ENCODE peak calls at places on chromosomes 11 and 22, in four cellular contexts. Q is tibial nerve, E is adrenal gland, Z is body of pancreas. I is an unnamed sample.
A peak's percentile ranks its signal among the peaks of the same experiment; 100 is the strongest.

GRCh38 chr22:31206896-31207687 is 5.0 kb upstream of the LIMK2 start:
- DNase-seq in Q (no peak), E (no peak), Z (no peak), I (peak; percentile 23)

GRCh38 chr22:39223091-39223710 is 21.6 kb downstream of the PDGFB start:
- DNase-seq in Q (no peak), E (peak; percentile 9), Z (no peak), I (no peak)

GRCh38 chr22:41360126-41360525 is 21.6 kb upstream of the TEF start:
- DNase-seq in Q (no peak), E (no peak), Z (peak; percentile 27), I (no peak)

GRCh38 chr11:118572914-118573550 is 823 bp downstream of the ARCN1 start:
- DNase-seq in Q (no peak), E (no peak), Z (no peak), I (no peak)

GRCh38 chr22:27489265-27489675 is 312.3 kb downstream of the MN1 start:
- DNase-seq in Q (no peak), E (no peak), Z (peak; percentile 95), I (no peak)

GRCh38 chr11:120548682-120549209 is 37.2 kb downstream of the GRIK4 start:
- DNase-seq in Q (no peak), E (no peak), Z (no peak), I (no peak)

GRCh38 chr11:86016451-86016850 is 52.4 kb downstream of the PICALM start:
- DNase-seq in Q (no peak), E (no peak), Z (no peak), I (no peak)

GRCh38 chr11:57482782-57483569 is 22.6 kb downstream of the RTN4RL2 start:
- DNase-seq in Q (no peak), E (peak; percentile 22), Z (no peak), I (no peak)

GRCh38 chr11:112451250-112451649 is 190.6 kb upstream of the PLET1 start:
- DNase-seq in Q (no peak), E (no peak), Z (no peak), I (no peak)

GRCh38 chr11:37504925-37505324 is 906.9 kb upstream of the RAG2 start:
- DNase-seq in Q (no peak), E (no peak), Z (no peak), I (no peak)

GRCh38 chr11:29634248-29634647 is 382.6 kb downstream of the KCNA4 start:
- DNase-seq in Q (no peak), E (no peak), Z (no peak), I (no peak)

GRCh38 chr11:14789879-14790484 is 102.0 kb downstream of the CYP2R1 start:
- DNase-seq in Q (no peak), E (no peak), Z (no peak), I (no peak)

GRCh38 chr11:72974487-72975205 is 160.4 kb downstream of the ATG16L2 start:
- DNase-seq in Q (no peak), E (no peak), Z (no peak), I (no peak)

GRCh38 chr22:26617251-26618199 is at the start of gene CRYBB1:
- DNase-seq in Q (no peak), E (peak; percentile 38), Z (peak; percentile 44), I (no peak)

GRCh38 chr11:1202154-1202775 is 20.6 kb upstream of the MUC5B start:
- DNase-seq in Q (no peak), E (no peak), Z (no peak), I (no peak)

GRCh38 chr22:49776891-49777290 is 50.8 kb downstream of the BRD1 start:
- DNase-seq in Q (no peak), E (no peak), Z (no peak), I (no peak)

GRCh38 chr11:27557223-27557622 is 50.7 kb upstream of the LIN7C start:
- DNase-seq in Q (no peak), E (no peak), Z (no peak), I (no peak)

GRCh38 chr11:1017269-1018005 is 19.1 kb downstream of the MUC6 start:
- DNase-seq in Q (peak; percentile 23), E (peak; percentile 26), Z (no peak), I (no peak)

GRCh38 chr11:36702330-36703054 is 104.5 kb upstream of the RAG2 start:
- DNase-seq in Q (peak; percentile 29), E (peak; percentile 37), Z (peak; percentile 61), I (no peak)

GRCh38 chr22:50228366-50228765 is 16.5 kb downstream of the TUBGCP6 start:
- DNase-seq in Q (no peak), E (no peak), Z (no peak), I (no peak)

GRCh38 chr22:32421484-32421883 is 9.4 kb upstream of the RTCB start:
- DNase-seq in Q (no peak), E (no peak), Z (no peak), I (no peak)

GRCh38 chr11:90391756-90392155 is 168.9 kb upstream of the CHORDC1 start:
- DNase-seq in Q (no peak), E (no peak), Z (no peak), I (no peak)

GRCh38 chr11:111983187-111983986 is 41.8 kb upstream of the DLAT start:
- DNase-seq in Q (no peak), E (no peak), Z (peak; percentile 89), I (peak; percentile 34)

GRCh38 chr22:25085930-25086901 is 113.4 kb upstream of the CRYBB3 start:
- DNase-seq in Q (peak; percentile 31), E (peak; percentile 30), Z (peak; percentile 20), I (no peak)

GRCh38 chr11:43987384-43988039 is 45.1 kb downstream of the C11orf96 start:
- DNase-seq in Q (peak; percentile 82), E (peak; percentile 97), Z (peak; percentile 78), I (peak; percentile 77)

GRCh38 chr22:28955817-28956216 is 72.4 kb downstream of the ZNRF3 start:
- DNase-seq in Q (no peak), E (no peak), Z (no peak), I (no peak)

GRCh38 chr22:42646569-42647525 is 2.3 kb downstream of the CYB5R3 start:
- DNase-seq in Q (no peak), E (peak; percentile 81), Z (peak; percentile 79), I (no peak)

GRCh38 chr22:42648017-42648367 is 1.2 kb downstream of the CYB5R3 start:
- DNase-seq in Q (no peak), E (no peak), Z (no peak), I (no peak)

GRCh38 chr22:42645341-42645937 is 3.8 kb downstream of the CYB5R3 start:
- DNase-seq in Q (no peak), E (no peak), Z (no peak), I (no peak)

GRCh38 chr22:42644422-42645340 is 4.3 kb upstream of the ATP5MGL start:
- DNase-seq in Q (peak; percentile 57), E (no peak), Z (peak; percentile 37), I (no peak)

GRCh38 chr22:42645938-42646568 is 3.1 kb downstream of the CYB5R3 start:
- DNase-seq in Q (no peak), E (no peak), Z (peak; percentile 30), I (no peak)
- H3K27ac ChIP-seq in Q (peak overlapping the region; percentile 60), E (peak overlapping the region; percentile 69), Z (peak overlapping the region; percentile 93), I (peak overlapping the region; percentile 77)

GRCh38 chr11:69655479-69656394 is 14.8 kb downstream of the CCND1 start:
- DNase-seq in Q (no peak), E (no peak), Z (no peak), I (no peak)

GRCh38 chr11:69657456-69657910 is 16.5 kb downstream of the CCND1 start:
- DNase-seq in Q (no peak), E (no peak), Z (no peak), I (no peak)

GRCh38 chr11:69657911-69658605 is 17.1 kb downstream of the LTO1 start:
- DNase-seq in Q (no peak), E (no peak), Z (no peak), I (no peak)

GRCh38 chr11:69654660-69655478 is 13.9 kb downstream of the CCND1 start:
- DNase-seq in Q (no peak), E (peak; percentile 66), Z (peak; percentile 18), I (no peak)

GRCh38 chr11:69656536-69657455 is 15.8 kb downstream of the CCND1 start:
- DNase-seq in Q (no peak), E (no peak), Z (no peak), I (no peak)
- H3K27ac ChIP-seq in Q (no peak overlapping the region), E (no peak overlapping the region), Z (no peak overlapping the region), I (no peak overlapping the region)

GRCh38 chr11:62352355-62353336 is 15.4 kb downstream of the ASRGL1 start:
- DNase-seq in Q (no peak), E (no peak), Z (no peak), I (no peak)
- H3K27ac ChIP-seq in Q (no peak overlapping the region), E (no peak overlapping the region), Z (no peak overlapping the region), I (no peak overlapping the region)

GRCh38 chr11:134032031-134032430 is 36.8 kb upstream of the JAM3 start:
- DNase-seq in Q (no peak), E (no peak), Z (no peak), I (no peak)
- H3K27ac ChIP-seq in Q (no peak overlapping the region), E (no peak overlapping the region), Z (no peak overlapping the region), I (peak overlapping the region; percentile 83)

GRCh38 chr11:6389921-6390717 is at the start of gene SMPD1:
- DNase-seq in Q (peak; percentile 83), E (peak; percentile 94), Z (peak; percentile 96), I (peak; percentile 96)

GRCh38 chr11:6388747-6389146 is 1.5 kb upstream of the SMPD1 start:
- DNase-seq in Q (no peak), E (no peak), Z (no peak), I (no peak)

GRCh38 chr11:6385046-6385777 is 5.1 kb upstream of the SMPD1 start:
- DNase-seq in Q (no peak), E (no peak), Z (no peak), I (no peak)

GRCh38 chr11:6390718-6391547 is 659 bp downstream of the SMPD1 start:
- DNase-seq in Q (no peak), E (no peak), Z (no peak), I (no peak)

DNA sequence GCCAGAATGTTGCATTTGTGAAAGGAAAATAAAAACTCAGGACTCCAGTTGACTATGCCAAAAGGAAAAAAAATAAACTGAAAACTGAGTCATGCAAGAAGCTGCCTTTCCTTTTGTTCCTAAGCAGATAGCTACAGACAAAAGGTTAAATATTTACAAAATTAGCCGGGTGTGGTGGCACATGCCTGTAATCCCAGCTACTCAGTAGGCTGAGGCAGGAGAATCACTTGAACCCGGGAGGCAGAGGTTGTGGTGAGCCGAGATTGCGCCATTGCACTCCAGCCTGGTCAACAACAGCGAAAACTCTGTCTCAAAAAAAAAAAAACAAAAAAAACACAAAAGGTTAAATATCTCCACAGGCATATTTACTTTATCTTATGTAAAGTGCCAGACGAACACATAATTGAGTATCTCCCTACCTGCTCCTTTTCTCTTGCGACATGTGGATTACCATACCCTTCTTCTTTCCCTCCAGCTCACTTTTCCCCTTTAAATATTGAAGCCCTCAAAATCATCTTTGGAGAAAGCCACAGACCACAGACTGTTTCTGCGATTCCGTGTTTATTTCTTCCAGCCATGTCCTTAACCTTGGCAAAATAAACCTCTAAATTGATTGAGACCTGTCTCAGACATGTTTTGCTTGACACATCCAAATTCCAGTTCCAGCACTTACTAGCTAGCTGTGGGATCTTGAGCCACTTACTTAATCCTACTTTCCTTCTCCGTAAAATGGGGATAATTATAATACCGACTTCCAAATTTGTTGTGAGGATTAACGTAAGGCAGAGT is 2.3 kb upstream of the SMPD1 start:
- DNase-seq in Q (no peak), E (no peak), Z (no peak), I (no peak)
- H3K27ac ChIP-seq in Q (no peak overlapping the region), E (no peak overlapping the region), Z (peak overlapping the region; percentile 97), I (no peak overlapping the region)

GRCh38 chr11:2306971-2307732 is 5.3 kb downstream of the TSPAN32 start:
- DNase-seq in Q (no peak), E (peak; percentile 29), Z (peak; percentile 1), I (no peak)
- H3K27ac ChIP-seq in Q (peak overlapping the region; percentile 89), E (no peak overlapping the region), Z (no peak overlapping the region), I (no peak overlapping the region)

I was measured in caudate nucleus.